ENCODE peak calls at places on chromosomes 4 and X, in six cellular contexts. One of them, this sample, is unnamed.

GRCh38 chrX:39726810-39727209 is 370.9 kb downstream of the BCOR start:
- DNase-seq in NCI-H1417 treated with DMSO at 0.1 percent for 48 hours: no peak
- DNase-seq in fibroblast of the conjunctiva: no peak
- DNase-seq in choroid plexus epithelial cell: no peak
- DNase-seq in nephron progenitor cell: no peak
- DNase-seq in activated CD8-positive, alpha-beta memory T cell treated with anti-CD3 and anti-CD28 coated beads for 48 hours: no peak
- DNase-seq in this sample: no peak

GRCh38 chrX:57573754-57574153 is 18.1 kb upstream of the ZXDB start:
- DNase-seq in NCI-H1417 treated with DMSO at 0.1 percent for 48 hours: no peak
- DNase-seq in fibroblast of the conjunctiva: no peak
- DNase-seq in choroid plexus epithelial cell: peak
- DNase-seq in nephron progenitor cell: peak
- DNase-seq in activated CD8-positive, alpha-beta memory T cell treated with anti-CD3 and anti-CD28 coated beads for 48 hours: no peak
- DNase-seq in this sample: no peak

GRCh38 chr4:40992472-40993298 is 221.7 kb downstream of the APBB2 start:
- DNase-seq in NCI-H1417 treated with DMSO at 0.1 percent for 48 hours: no peak
- DNase-seq in fibroblast of the conjunctiva: no peak
- DNase-seq in choroid plexus epithelial cell: peak
- DNase-seq in nephron progenitor cell: no peak
- DNase-seq in activated CD8-positive, alpha-beta memory T cell treated with anti-CD3 and anti-CD28 coated beads for 48 hours: no peak
- DNase-seq in this sample: peak

GRCh38 chrX:134537179-134537945 is 77.4 kb downstream of the HPRT1 start:
- DNase-seq in NCI-H1417 treated with DMSO at 0.1 percent for 48 hours: no peak
- DNase-seq in fibroblast of the conjunctiva: no peak
- DNase-seq in choroid plexus epithelial cell: peak
- DNase-seq in nephron progenitor cell: no peak
- DNase-seq in activated CD8-positive, alpha-beta memory T cell treated with anti-CD3 and anti-CD28 coated beads for 48 hours: no peak
- DNase-seq in this sample: no peak

GRCh38 chr4:81405900-81406401 is 65.8 kb downstream of the RASGEF1B start:
- DNase-seq in NCI-H1417 treated with DMSO at 0.1 percent for 48 hours: peak
- DNase-seq in fibroblast of the conjunctiva: peak
- DNase-seq in choroid plexus epithelial cell: peak
- DNase-seq in nephron progenitor cell: peak
- DNase-seq in activated CD8-positive, alpha-beta memory T cell treated with anti-CD3 and anti-CD28 coated beads for 48 hours: no peak
- DNase-seq in this sample: peak

GRCh38 chr4:162839814-162840213 is 326.9 kb downstream of the NAF1 start:
- DNase-seq in NCI-H1417 treated with DMSO at 0.1 percent for 48 hours: no peak
- DNase-seq in fibroblast of the conjunctiva: no peak
- DNase-seq in choroid plexus epithelial cell: no peak
- DNase-seq in nephron progenitor cell: no peak
- DNase-seq in activated CD8-positive, alpha-beta memory T cell treated with anti-CD3 and anti-CD28 coated beads for 48 hours: no peak
- DNase-seq in this sample: no peak

GRCh38 chr4:176238819-176239218 is 30.2 kb downstream of the ASB5 start:
- DNase-seq in NCI-H1417 treated with DMSO at 0.1 percent for 48 hours: no peak
- DNase-seq in fibroblast of the conjunctiva: no peak
- DNase-seq in choroid plexus epithelial cell: peak
- DNase-seq in nephron progenitor cell: no peak
- DNase-seq in activated CD8-positive, alpha-beta memory T cell treated with anti-CD3 and anti-CD28 coated beads for 48 hours: no peak
- DNase-seq in this sample: no peak

GRCh38 chrX:153791104-153791852 is 2.9 kb downstream of the IDH3G start:
- DNase-seq in NCI-H1417 treated with DMSO at 0.1 percent for 48 hours: no peak
- DNase-seq in fibroblast of the conjunctiva: no peak
- DNase-seq in choroid plexus epithelial cell: no peak
- DNase-seq in nephron progenitor cell: no peak
- DNase-seq in activated CD8-positive, alpha-beta memory T cell treated with anti-CD3 and anti-CD28 coated beads for 48 hours: no peak
- DNase-seq in this sample: no peak

GRCh38 chr4:154677300-154677699 is 64.8 kb upstream of the FGG start:
- DNase-seq in NCI-H1417 treated with DMSO at 0.1 percent for 48 hours: no peak
- DNase-seq in fibroblast of the conjunctiva: no peak
- DNase-seq in choroid plexus epithelial cell: no peak
- DNase-seq in nephron progenitor cell: no peak
- DNase-seq in activated CD8-positive, alpha-beta memory T cell treated with anti-CD3 and anti-CD28 coated beads for 48 hours: no peak
- DNase-seq in this sample: no peak

GRCh38 chr4:133154725-133155124 is 5.6 kb downstream of the PCDH10 start:
- DNase-seq in NCI-H1417 treated with DMSO at 0.1 percent for 48 hours: no peak
- DNase-seq in fibroblast of the conjunctiva: peak
- DNase-seq in choroid plexus epithelial cell: peak
- DNase-seq in nephron progenitor cell: peak
- DNase-seq in activated CD8-positive, alpha-beta memory T cell treated with anti-CD3 and anti-CD28 coated beads for 48 hours: no peak
- DNase-seq in this sample: peak

GRCh38 chrX:112477653-112478052 is 202.1 kb downstream of the LHFPL1 start:
- DNase-seq in NCI-H1417 treated with DMSO at 0.1 percent for 48 hours: no peak
- DNase-seq in fibroblast of the conjunctiva: no peak
- DNase-seq in choroid plexus epithelial cell: no peak
- DNase-seq in nephron progenitor cell: no peak
- DNase-seq in activated CD8-positive, alpha-beta memory T cell treated with anti-CD3 and anti-CD28 coated beads for 48 hours: no peak
- DNase-seq in this sample: no peak

GRCh38 chr4:6586715-6587325 is 11.8 kb downstream of the MAN2B2 start:
- DNase-seq in NCI-H1417 treated with DMSO at 0.1 percent for 48 hours: no peak
- DNase-seq in fibroblast of the conjunctiva: no peak
- DNase-seq in choroid plexus epithelial cell: no peak
- DNase-seq in nephron progenitor cell: no peak
- DNase-seq in activated CD8-positive, alpha-beta memory T cell treated with anti-CD3 and anti-CD28 coated beads for 48 hours: no peak
- DNase-seq in this sample: no peak

GRCh38 chrX:49810233-49810632 is 18.9 kb upstream of the PAGE4 start:
- DNase-seq in NCI-H1417 treated with DMSO at 0.1 percent for 48 hours: no peak
- DNase-seq in fibroblast of the conjunctiva: no peak
- DNase-seq in choroid plexus epithelial cell: no peak
- DNase-seq in nephron progenitor cell: no peak
- DNase-seq in activated CD8-positive, alpha-beta memory T cell treated with anti-CD3 and anti-CD28 coated beads for 48 hours: no peak
- DNase-seq in this sample: no peak

GRCh38 chr4:119207051-119207450 is 5.5 kb upstream of the USP53 start:
- DNase-seq in NCI-H1417 treated with DMSO at 0.1 percent for 48 hours: no peak
- DNase-seq in fibroblast of the conjunctiva: no peak
- DNase-seq in choroid plexus epithelial cell: peak
- DNase-seq in nephron progenitor cell: no peak
- DNase-seq in activated CD8-positive, alpha-beta memory T cell treated with anti-CD3 and anti-CD28 coated beads for 48 hours: no peak
- DNase-seq in this sample: no peak

GRCh38 chr4:182023469-182023868 is 219.7 kb upstream of the TENM3 start:
- DNase-seq in NCI-H1417 treated with DMSO at 0.1 percent for 48 hours: peak
- DNase-seq in fibroblast of the conjunctiva: no peak
- DNase-seq in choroid plexus epithelial cell: no peak
- DNase-seq in nephron progenitor cell: no peak
- DNase-seq in activated CD8-positive, alpha-beta memory T cell treated with anti-CD3 and anti-CD28 coated beads for 48 hours: no peak
- DNase-seq in this sample: no peak

GRCh38 chrX:68978211-68978780 is 149.5 kb downstream of the EFNB1 start:
- DNase-seq in NCI-H1417 treated with DMSO at 0.1 percent for 48 hours: no peak
- DNase-seq in fibroblast of the conjunctiva: no peak
- DNase-seq in choroid plexus epithelial cell: peak
- DNase-seq in nephron progenitor cell: peak
- DNase-seq in activated CD8-positive, alpha-beta memory T cell treated with anti-CD3 and anti-CD28 coated beads for 48 hours: no peak
- DNase-seq in this sample: no peak

This sample was measured in GM13976.